ENCODE peak calls at places on chromosomes 13 and 19, in eight cellular contexts. K is tibial nerve; Z is amygdala; U is stimulated activated CD8-positive, alpha-beta memory T cell treated with anti-CD3 and anti-CD28 coated beads, Interleukin-15, amount 100 ng/mL, for 1 hour; A is nucleus accumbens; F is mesothelial cell of epicardium; I is activated CD4-positive, alpha-beta T cell treated with anti-CD3 and anti-CD28 coated beads, Interleukin-2, amount 50 U/mL, for 24 hours; Q is stimulated activated naive CD8-positive, alpha-beta T cell treated with anti-CD3 and anti-CD28 coated beads, Interleukin-15, Interleukin-2, amounts not matched to agents 100 U/mL and 50 U/mL, for 24 hours. J is an unnamed sample.

GRCh38 chr19:50419580-50420035 is 870 bp downstream of the SPIB start:
- DNase-seq in I (no peak), K (no peak), Q (no peak), A (no peak), U (no peak), F (no peak), Z (no peak), J (no peak)

GRCh38 chr13:56720841-56721240 is 419.9 kb upstream of the PRR20A start:
- DNase-seq in F (no peak), I (no peak), Z (no peak), Q (no peak), A (no peak), U (no peak), K (no peak), J (no peak)

GRCh38 chr19:23055501-23055900 is 52.5 kb upstream of the ZNF728 start:
- DNase-seq in F (no peak), I (no peak), Z (no peak), A (no peak), K (no peak), U (no peak), Q (no peak), J (no peak)

GRCh38 chr13:110354209-110354627 is 47.1 kb downstream of the COL4A2 start:
- DNase-seq in F (no peak), Z (no peak), K (no peak), I (no peak), U (no peak), Q (no peak), A (no peak), J (no peak)

GRCh38 chr19:34669305-34669704 is 7.7 kb downstream of the SCGB2B2 start:
- DNase-seq in Q (no peak), A (no peak), Z (no peak), K (no peak), F (no peak), U (no peak), I (no peak), J (no peak)

GRCh38 chr19:42052241-42052863 is 17.7 kb downstream of the GRIK5 start:
- DNase-seq in Q (no peak), U (no peak), Z (no peak), K (no peak), I (no peak), A (no peak), F (no peak), J (no peak)

GRCh38 chr13:40878321-40878720 is 88.9 kb downstream of the SLC25A15 start:
- DNase-seq in U (no peak), Q (no peak), I (no peak), K (no peak), A (no peak), F (no peak), Z (no peak), J (no peak)

GRCh38 chr13:86559915-86560314 is 760.7 kb upstream of the SLITRK6 start:
- DNase-seq in F (no peak), K (no peak), Q (no peak), Z (no peak), U (no peak), I (no peak), A (no peak), J (no peak)

GRCh38 chr13:97242755-97243497 is 20.8 kb downstream of the MBNL2 start:
- DNase-seq in A (peak), F (no peak), Q (no peak), U (no peak), K (no peak), Z (peak), I (no peak), J (no peak)

J was measured in GM18507.